ENCODE peak calls at places on chromosomes 3 and 15, in seven cellular contexts. D is fibroblast of the aortic adventitia; B is activated CD8-positive, alpha-beta T cell treated with anti-CD3 and anti-CD28 coated beads for 36 hours; N is AG10803; L is hepatocyte; U is tibial nerve; H is HCT116. P is an unnamed sample.

GRCh38 chr3:162262145-162262544 is 765.5 kb downstream of the OTOL1 start:
- DNase-seq in D (no peak), B (no peak), N (no peak), L (no peak), U (no peak), H (no peak), P (no peak)

GRCh38 chr3:58683001-58683845 is 16.6 kb upstream of the FAM3D start:
- DNase-seq in D (peak; percentile 1), B (peak; percentile 24), N (peak; percentile 56), L (no peak), U (no peak), H (peak; percentile 16), P (peak; percentile 23)

GRCh38 chr15:89127054-89127702 is 38.9 kb downstream of the ABHD2 start:
- DNase-seq in D (peak; percentile 48), B (peak; percentile 30), N (no peak), L (no peak), U (no peak), H (no peak), P (no peak)

GRCh38 chr3:105722943-105723556 is 145.8 kb downstream of the CBLB start:
- DNase-seq in D (no peak), B (no peak), N (no peak), L (no peak), U (no peak), H (no peak), P (peak; percentile 52)

GRCh38 chr15:95935852-95936251 is 394.6 kb upstream of the NR2F2 start:
- DNase-seq in D (no peak), B (no peak), N (no peak), L (no peak), U (no peak), H (no peak), P (no peak)

GRCh38 chr15:62742409-62743171 is 300.0 kb upstream of the TPM1 start:
- DNase-seq in D (peak; percentile 98), B (peak; percentile 55), N (peak; percentile 97), L (peak; percentile 88), U (peak; percentile 42), H (peak; percentile 42), P (peak; percentile 59)

GRCh38 chr15:67967871-67968423 is 86.2 kb upstream of the PIAS1 start:
- DNase-seq in D (peak; percentile 53), B (peak; percentile 14), N (peak; percentile 35), L (peak; percentile 87), U (peak; percentile 62), H (no peak), P (peak; percentile 56)

GRCh38 chr3:33186524-33187367 is 31.9 kb downstream of the SUSD5 start:
- DNase-seq in D (peak; percentile 24), B (no peak), N (no peak), L (peak; percentile 74), U (no peak), H (no peak), P (no peak)

GRCh38 chr3:127484601-127485388 is 105.7 kb downstream of the TPRA1 start:
- DNase-seq in D (peak; percentile 18), B (peak; percentile 58), N (peak; percentile 48), L (no peak), U (no peak), H (no peak), P (no peak)

GRCh38 chr15:52056496-52056895 is 37.5 kb downstream of the MAPK6 start:
- DNase-seq in D (no peak), B (no peak), N (no peak), L (no peak), U (no peak), H (no peak), P (no peak)

GRCh38 chr15:92097473-92098178 is 244.1 kb downstream of the SLCO3A1 start:
- DNase-seq in D (peak; percentile 68), B (peak; percentile 71), N (peak; percentile 58), L (peak; percentile 82), U (no peak), H (peak; percentile 16), P (peak; percentile 62)

GRCh38 chr3:132038198-132038825 is 3.5 kb upstream of the CPNE4 start:
- DNase-seq in D (peak; percentile 43), B (no peak), N (peak; percentile 24), L (peak; percentile 48), U (no peak), H (no peak), P (peak; percentile 38)

GRCh38 chr3:66080167-66080566 is 41.4 kb upstream of the MAGI1 start:
- DNase-seq in D (no peak), B (no peak), N (no peak), L (no peak), U (no peak), H (no peak), P (no peak)

GRCh38 chr3:176937546-176937945 is 259.7 kb downstream of the TBL1XR1 start:
- DNase-seq in D (peak; percentile 13), B (no peak), N (peak; percentile 30), L (no peak), U (no peak), H (no peak), P (no peak)

GRCh38 chr3:183131186-183131585 is 31.3 kb downstream of the LAMP3 start:
- DNase-seq in D (no peak), B (no peak), N (no peak), L (no peak), U (no peak), H (no peak), P (no peak)

GRCh38 chr3:13338231-13338630 is 81.9 kb downstream of the NUP210 start:
- DNase-seq in D (peak; percentile 3), B (no peak), N (peak; percentile 3), L (no peak), U (no peak), H (no peak), P (no peak)

GRCh38 chr3:143885803-143886427 is 37.6 kb upstream of the SLC9A9 start:
- DNase-seq in D (peak; percentile 57), B (peak; percentile 59), N (peak; percentile 40), L (peak; percentile 41), U (no peak), H (peak; percentile 16), P (peak; percentile 52)
- TF ChIP-seq CTCF in D (peak; percentile 84), B (peak; percentile 78), N (peak; percentile 91), L (peak; percentile 64), U (peak; percentile 37), H (peak; percentile 83), P (peak; percentile 68)

GRCh38 chr3:72144773-72145505 is 360.0 kb upstream of the PROK2 start:
- DNase-seq in D (no peak), B (peak; percentile 25), N (no peak), L (peak; percentile 51), U (no peak), H (no peak), P (peak; percentile 45)
- TF ChIP-seq CTCF in D (no peak), B (no peak), N (no peak), L (no peak), U (no peak), H (no peak), P (no peak)

DNA sequence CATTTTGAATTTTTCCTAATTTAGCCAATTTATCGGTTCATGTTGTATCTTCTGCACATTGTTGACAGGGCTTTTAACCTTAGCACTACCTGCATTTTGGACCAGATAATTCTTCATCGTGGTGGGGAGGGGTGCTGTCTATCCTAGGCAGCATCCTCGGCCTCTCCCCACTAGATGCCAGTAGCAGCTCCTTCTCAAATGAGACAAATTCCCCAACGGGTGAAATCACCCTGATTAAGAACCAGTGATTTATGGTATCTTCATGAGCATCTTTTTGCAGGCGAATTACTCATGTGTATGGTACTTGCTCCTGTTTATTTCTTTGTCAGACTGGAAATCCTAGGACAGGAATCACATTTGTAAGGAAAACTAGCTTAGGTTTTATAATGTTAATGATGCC is 68.0 kb downstream of the C3orf70 start:
- DNase-seq in D (peak; percentile 2), B (no peak), N (peak; percentile 72), L (no peak), U (no peak), H (no peak), P (no peak)
- TF ChIP-seq CTCF in D (no peak), B (no peak), N (peak; percentile 54), L (no peak), U (no peak), H (no peak), P (no peak)

GRCh38 chr3:98013428-98014349 is 21.4 kb downstream of the GABRR3 start:
- DNase-seq in D (no peak), B (no peak), N (no peak), L (no peak), U (no peak), H (no peak), P (no peak)
- TF ChIP-seq CTCF in D (no peak), B (no peak), N (no peak), L (no peak), U (no peak), H (peak; percentile 38), P (no peak)

DNA sequence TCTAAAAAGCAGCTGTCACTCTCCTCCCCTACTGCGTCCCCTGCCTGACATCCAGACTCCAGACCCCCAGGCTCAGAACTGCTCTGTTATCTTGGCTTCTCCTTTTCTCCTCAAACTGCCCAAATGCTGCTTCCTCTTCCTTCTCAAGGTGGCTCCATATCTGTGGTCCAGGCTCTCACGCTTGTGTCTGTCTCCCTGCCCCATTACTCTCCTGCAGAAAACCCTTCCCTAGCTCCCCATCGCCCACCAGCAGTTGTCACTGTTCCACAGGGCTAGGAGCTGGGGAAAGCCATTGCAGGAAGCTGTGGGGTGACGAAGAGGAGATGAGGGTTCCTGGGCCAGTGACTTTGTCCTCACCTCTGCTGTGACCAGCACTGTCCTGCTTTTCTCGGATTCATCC is 30.7 kb upstream of the CGNL1 start:
- DNase-seq in D (no peak), B (no peak), N (no peak), L (peak; percentile 54), U (no peak), H (no peak), P (no peak)
- TF ChIP-seq CTCF in D (peak; percentile 38), B (no peak), N (peak; percentile 22), L (peak; percentile 40), U (no peak), H (peak; percentile 40), P (no peak)

GRCh38 chr15:70437882-70438331 is 325.5 kb downstream of the UACA start:
- DNase-seq in D (no peak), B (no peak), N (peak; percentile 5), L (no peak), U (no peak), H (no peak), P (no peak)
- TF ChIP-seq CTCF in D (no peak), B (no peak), N (no peak), L (no peak), U (no peak), H (no peak), P (no peak)

GRCh38 chr15:66386204-66387123 is at the start of gene MAP2K1:
- DNase-seq in D (peak; percentile 95), B (peak; percentile 98), N (peak; percentile 95), L (peak; percentile 99), U (peak; percentile 96), H (peak; percentile 90), P (peak; percentile 96)
- TF ChIP-seq CTCF in D (peak; percentile 61), B (peak; percentile 69), N (peak; percentile 62), L (peak; percentile 69), U (peak; percentile 82), H (peak; percentile 52), P (peak; percentile 64)

GRCh38 chr3:47394140-47394855 is 13.5 kb downstream of the PTPN23 start:
- DNase-seq in D (peak; percentile 22), B (no peak), N (no peak), L (no peak), U (no peak), H (no peak), P (no peak)
- TF ChIP-seq CTCF in D (no peak), B (no peak), N (no peak), L (no peak), U (no peak), H (peak; percentile 16), P (no peak)

GRCh38 chr15:73052679-73053397 is 575 bp downstream of the NEO1 start:
- DNase-seq in D (peak; percentile 17), B (peak; percentile 39), N (peak; percentile 19), L (peak; percentile 76), U (peak; percentile 16), H (peak; percentile 23), P (peak; percentile 80)
- TF ChIP-seq CTCF in D (peak; percentile 27), B (no peak), N (peak; percentile 36), L (peak; percentile 43), U (no peak), H (peak; percentile 34), P (peak; percentile 23)

P was measured in GM20000.